ENCODE peak calls at places on chromosome 6, in five cellular contexts. W, R, G, S and D are unnamed samples. For H3K27me3 and H3K4me1, the result is how much of the 10 kb centered on the place peaks cover.

GRCh38 chr6:84422380-84422968 is 195.0 kb upstream of the CEP162 start:
- DNase-seq in R (peak), G (peak), S (peak), W (peak), D (no peak)

GRCh38 chr6:49370518-49370917 is 92.5 kb downstream of the MMUT start:
- DNase-seq in G (no peak), S (no peak), R (no peak), W (no peak), D (no peak)

GRCh38 chr6:121157913-121158312 is 176.4 kb downstream of the TBC1D32 start:
- DNase-seq in W (no peak), G (no peak), S (peak), R (no peak), D (no peak)

GRCh38 chr6:140253096-140253495 is 878.6 kb upstream of the CITED2 start:
- DNase-seq in G (no peak), R (no peak), W (no peak), S (peak), D (no peak)

GRCh38 chr6:125117818-125118217 is 35.8 kb upstream of the TPD52L1 start:
- DNase-seq in G (no peak), W (no peak), R (no peak), S (no peak), D (no peak)

GRCh38 chr6:55543633-55544309 is 35.2 kb downstream of the HMGCLL1 start:
- DNase-seq in S (peak), R (no peak), W (no peak), G (no peak), D (peak)

GRCh38 chr6:132085731-132086130 is 134.6 kb upstream of the CCN2 start:
- DNase-seq in R (no peak), W (no peak), G (no peak), S (no peak), D (no peak)

GRCh38 chr6:33850869-33851541 is 47.2 kb upstream of the MLN start:
- DNase-seq in G (no peak), S (no peak), R (no peak), W (no peak), D (no peak)

GRCh38 chr6:157091832-157092231 is 231.5 kb downstream of the TMEM242 start:
- DNase-seq in R (no peak), S (no peak), W (no peak), G (no peak), D (no peak)

GRCh38 chr6:66421570-66421969 is 714.5 kb upstream of the EYS start:
- DNase-seq in S (peak), R (no peak), G (no peak), W (no peak), D (no peak)

GRCh38 chr6:51887859-51888258 is 199.6 kb downstream of the PKHD1 start:
- DNase-seq in R (no peak), S (no peak), G (no peak), W (no peak), D (no peak)

GRCh38 chr6:125077453-125077852 is 76.1 kb upstream of the TPD52L1 start:
- DNase-seq in S (peak), R (no peak), G (no peak), W (no peak), D (no peak)

GRCh38 chr6:27279513-27280063 is 32.1 kb downstream of the PRSS16 start:
- DNase-seq in W (peak), S (no peak), G (no peak), R (no peak), D (no peak)

GRCh38 chr6:110528051-110528929 is 51.9 kb upstream of the SLC22A16 start:
- DNase-seq in W (peak), S (peak), G (peak), R (peak), D (no peak)

GRCh38 chr6:54935739-54936138 is 89.2 kb downstream of the FAM83B start:
- DNase-seq in S (peak), W (no peak), G (no peak), R (no peak), D (no peak)

GRCh38 chr6:125790403-125791150 is at the start of gene NCOA7:
- DNase-seq in W (peak), S (peak), R (peak), G (peak), D (peak)

GRCh38 chr6:165663283-165663735 is 268 bp upstream of the PDE10A start:
- DNase-seq in R (no peak), S (peak), G (peak), W (peak), D (no peak)

GRCh38 chr6:28489366-28490190 is 26.0 kb downstream of the GPX6 start:
- DNase-seq in W (no peak), S (peak), R (peak), G (peak), D (no peak)

GRCh38 chr6:36590237-36590636 is 3.9 kb upstream of the SRSF3 start:
- DNase-seq in R (no peak), W (no peak), S (peak), G (no peak), D (peak)

GRCh38 chr6:84135291-84135690 is 92.2 kb downstream of the CEP162 start:
- DNase-seq in G (no peak), S (no peak), W (no peak), R (no peak), D (no peak)

GRCh38 chr6:157605484-157605883 is 217.6 kb upstream of the SNX9 start:
- DNase-seq in S (no peak), W (no peak), G (no peak), R (peak), D (no peak)

GRCh38 chr6:147508871-147509608 is 550 bp downstream of the SAMD5 start:
- DNase-seq in W (no peak), R (peak), G (peak), S (no peak), D (no peak)

GRCh38 chr6:100230976-100231316 is 233.8 kb downstream of the SIM1 start:
- DNase-seq in G (no peak), S (no peak), W (no peak), R (no peak), D (no peak)

GRCh38 chr6:157535354-157536217 is 154.6 kb downstream of the ZDHHC14 start:
- DNase-seq in W (no peak), S (peak), G (peak), R (no peak), D (no peak)

GRCh38 chr6:144149894-144150672 is at the start of gene STX11:
- DNase-seq in W (peak), R (peak), S (peak), G (peak), D (peak)

GRCh38 chr6:150691463-150691862 is 91.8 kb downstream of the PLEKHG1 start:
- DNase-seq in W (no peak), R (no peak), G (no peak), S (no peak), D (no peak)

GRCh38 chr6:16722616-16723015 is 38.6 kb downstream of the ATXN1 start:
- DNase-seq in W (no peak), R (no peak), S (no peak), G (no peak), D (no peak)

GRCh38 chr6:148263010-148263409 is 79.6 kb upstream of the SASH1 start:
- DNase-seq in G (no peak), S (no peak), R (no peak), W (no peak), D (no peak)

GRCh38 chr6:106547961-106548453 is 81.3 kb downstream of the RTN4IP1 start:
- DNase-seq in S (peak), G (no peak), R (no peak), W (no peak), D (peak)
- TF ChIP-seq CTCF in S (no peak), G (no peak), R (no peak), W (no peak), D (no peak)

DNA sequence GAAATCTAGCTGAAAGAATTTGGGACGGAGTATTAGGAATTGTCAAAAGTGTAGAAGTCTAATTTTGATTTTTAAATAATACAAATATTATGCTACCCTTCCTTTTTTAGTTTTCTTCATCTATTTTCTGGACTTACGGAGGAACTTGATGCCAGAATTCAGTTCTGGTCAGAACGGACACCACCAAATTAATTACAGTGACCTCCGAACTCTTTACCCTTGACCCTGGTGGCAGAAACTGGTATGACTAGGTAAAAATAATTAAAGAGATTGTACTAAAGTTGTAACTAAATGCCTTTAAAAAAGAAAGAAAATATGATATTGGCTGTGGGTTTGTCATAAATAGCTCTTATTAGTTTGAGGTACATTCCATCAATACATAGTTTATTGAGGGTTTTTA is 751.1 kb upstream of the MAP3K7 start:
- DNase-seq in W (no peak), R (no peak), S (no peak), G (no peak), D (no peak)
- H3K27me3 ChIP-seq in W (under half), R (under half), S (under half), G (under half), D (under half)

GRCh38 chr6:136766274-136766673 is 26.0 kb downstream of the MAP3K5 start:
- DNase-seq in W (no peak), R (no peak), S (no peak), G (no peak), D (no peak)

GRCh38 chr6:136763255-136763654 is 29.0 kb downstream of the MAP3K5 start:
- DNase-seq in W (no peak), G (no peak), S (no peak), R (no peak), D (no peak)

GRCh38 chr6:136762022-136762975 is 30.0 kb downstream of the MAP3K5 start:
- DNase-seq in G (no peak), W (no peak), R (no peak), S (no peak), D (no peak)

GRCh38 chr6:136764522-136764993 is 27.7 kb downstream of the MAP3K5 start:
- DNase-seq in W (no peak), R (no peak), G (no peak), S (no peak), D (no peak)

GRCh38 chr6:136763716-136764521 is 28.4 kb downstream of the MAP3K5 start:
- DNase-seq in G (no peak), W (no peak), R (no peak), S (no peak), D (no peak)
- H3K4me1 ChIP-seq in G (under half), W (half or more), R (under half), S (under half), D (under half)

GRCh38 chr6:11313207-11313606 is 80.7 kb upstream of the NEDD9 start:
- DNase-seq in S (no peak), R (no peak), G (no peak), W (no peak), D (no peak)

GRCh38 chr6:11311970-11312369 is 79.5 kb upstream of the NEDD9 start:
- DNase-seq in R (no peak), S (no peak), G (no peak), W (no peak), D (no peak)

GRCh38 chr6:11304946-11305345 is 72.5 kb upstream of the NEDD9 start:
- DNase-seq in G (no peak), W (no peak), S (no peak), R (no peak), D (no peak)

GRCh38 chr6:11307226-11307625 is 74.8 kb upstream of the NEDD9 start:
- DNase-seq in R (no peak), W (no peak), G (no peak), S (no peak), D (no peak)

GRCh38 chr6:11309947-11310665 is 77.6 kb upstream of the NEDD9 start:
- DNase-seq in S (no peak), R (no peak), W (no peak), G (no peak), D (no peak)
- TF ChIP-seq CTCF in S (no peak), R (no peak), W (no peak), G (no peak), D (no peak)

GRCh38 chr6:44966449-44967091 is 361.6 kb upstream of the RUNX2 start:
- DNase-seq in S (peak), R (no peak), G (no peak), W (no peak), D (no peak)

GRCh38 chr6:44969446-44970175 is 358.5 kb upstream of the RUNX2 start:
- DNase-seq in S (peak), R (no peak), G (no peak), W (no peak), D (no peak)

GRCh38 chr6:44972710-44973109 is 355.4 kb upstream of the RUNX2 start:
- DNase-seq in G (no peak), W (no peak), S (no peak), R (no peak), D (no peak)

GRCh38 chr6:44967481-44967880 is 360.6 kb upstream of the RUNX2 start:
- DNase-seq in R (no peak), S (peak), G (no peak), W (no peak), D (no peak)
- H3K27me3 ChIP-seq in R (under half), S (under half), G (under half), W (under half), D (under half)

DNA sequence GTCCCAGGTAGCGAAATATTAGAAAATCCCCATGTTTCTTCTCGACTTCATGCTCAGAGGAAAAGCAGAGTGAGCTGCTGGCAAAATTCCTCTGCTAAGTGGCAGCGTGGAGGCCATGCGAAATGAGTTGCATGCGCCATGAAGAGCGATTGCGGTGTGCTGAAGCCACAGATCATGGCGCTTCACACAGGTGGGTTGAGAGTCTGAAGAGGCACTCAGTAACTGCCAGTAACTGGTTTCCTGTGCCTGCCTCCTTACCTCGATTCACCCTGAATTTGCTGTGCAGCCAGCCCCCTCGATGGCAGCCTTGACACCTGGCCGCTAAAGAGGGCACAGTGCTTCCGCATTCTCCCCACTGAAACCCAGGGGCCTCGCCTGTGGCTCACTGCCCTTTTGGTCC is 301.5 kb downstream of the NRN1 start:
- DNase-seq in W (no peak), G (no peak), R (no peak), S (no peak), D (no peak)
- H3K4me1 ChIP-seq in W (under half), G (under half), R (under half), S (under half), D (under half)

GRCh38 chr6:109081026-109081425 is 13.6 kb downstream of the SESN1 start:
- DNase-seq in W (no peak), G (no peak), S (no peak), R (no peak), D (no peak)

GRCh38 chr6:109081516-109081915 is 13.1 kb downstream of the SESN1 start:
- DNase-seq in R (no peak), W (no peak), S (no peak), G (no peak), D (no peak)

GRCh38 chr6:109079981-109080380 is 14.7 kb downstream of the SESN1 start:
- DNase-seq in R (no peak), W (no peak), S (no peak), G (peak), D (no peak)

GRCh38 chr6:109083657-109084056 is 11.0 kb downstream of the SESN1 start:
- DNase-seq in S (no peak), G (no peak), W (no peak), R (no peak), D (no peak)

DNA sequence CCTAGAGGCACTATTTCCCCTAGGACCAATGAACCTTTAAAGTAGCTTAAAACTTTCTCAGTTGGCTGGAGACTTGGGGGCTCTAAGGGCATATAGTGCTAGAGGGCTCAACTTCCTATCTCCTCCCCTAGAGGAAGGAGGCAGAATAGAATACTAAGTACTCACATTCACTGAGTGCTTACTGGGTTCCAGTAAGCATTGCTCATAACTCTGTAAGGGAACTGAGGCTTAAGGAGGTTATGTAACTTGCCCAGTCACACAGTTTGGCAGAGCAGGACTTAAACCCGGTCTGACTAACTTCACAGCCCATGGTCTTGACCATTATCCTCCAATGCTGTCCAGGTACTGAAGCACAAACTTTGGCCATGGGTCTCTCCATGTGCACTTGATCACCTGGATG is 12.5 kb downstream of the SESN1 start:
- DNase-seq in S (peak), R (no peak), G (no peak), W (no peak), D (no peak)
- TF ChIP-seq CTCF in S (peak), R (no peak), G (no peak), W (no peak), D (no peak)

GRCh38 chr6:97025088-97025487 is 100.6 kb downstream of the KLHL32 start:
- DNase-seq in G (no peak), W (no peak), R (no peak), S (no peak), D (no peak)
- H3K27me3 ChIP-seq in G (under half), W (under half), R (under half), S (under half), D (under half)

GRCh38 chr6:39847216-39847615 is 55.0 kb downstream of the DAAM2 start:
- DNase-seq in R (no peak), G (peak), W (peak), S (peak), D (no peak)
- H3K4me1 ChIP-seq in R (under half), G (under half), W (under half), S (under half), D (under half)